ENCODE peak calls at places on chromosomes 2 and 18, in nine cellular contexts. B, W, P, C, Q, A, X, N and S are unnamed samples.

GRCh38 chr2:235676536-235676799 is 182.6 kb downstream of the AGAP1 start:
- DNase-seq in B (no peak), W (no peak), P (no peak), C (no peak), Q (no peak), A (no peak), X (no peak), N (no peak), S (no peak)

GRCh38 chr2:149552226-149552625 is 35.3 kb downstream of the MMADHC start:
- DNase-seq in B (no peak), W (no peak), P (no peak), C (no peak), Q (no peak), A (no peak), X (no peak), N (no peak), S (no peak)

GRCh38 chr2:9972621-9973445 is 21.3 kb downstream of the GRHL1 start:
- DNase-seq in B (peak), W (peak), P (peak), C (no peak), Q (no peak), A (no peak), X (no peak), N (no peak), S (peak)

GRCh38 chr2:204325468-204325867 is 219.8 kb upstream of the PARD3B start:
- DNase-seq in B (peak), W (peak), P (peak), C (peak), Q (no peak), A (peak), X (peak), N (peak), S (peak)

GRCh38 chr2:45771251-45771650 is 119.8 kb downstream of the PRKCE start:
- DNase-seq in B (no peak), W (no peak), P (no peak), C (peak), Q (no peak), A (no peak), X (no peak), N (peak), S (no peak)

GRCh38 chr2:43879261-43879660 is 40.5 kb downstream of the ABCG8 start:
- DNase-seq in B (no peak), W (no peak), P (no peak), C (no peak), Q (no peak), A (no peak), X (no peak), N (peak), S (no peak)

GRCh38 chr18:55283309-55283708 is 304.7 kb downstream of the TCF4 start:
- DNase-seq in B (no peak), W (no peak), P (no peak), C (no peak), Q (no peak), A (no peak), X (no peak), N (no peak), S (no peak)

GRCh38 chr2:165369131-165369935 is 100.2 kb upstream of the CSRNP3 start:
- DNase-seq in B (no peak), W (no peak), P (no peak), C (no peak), Q (no peak), A (no peak), X (no peak), N (no peak), S (no peak)

GRCh38 chr18:58761970-58762780 is 90.9 kb downstream of the MALT1 start:
- DNase-seq in B (no peak), W (no peak), P (no peak), C (no peak), Q (no peak), A (no peak), X (no peak), N (peak), S (no peak)

GRCh38 chr2:89000235-89000634 is 308.8 kb downstream of the RPIA start:
- DNase-seq in B (no peak), W (no peak), P (no peak), C (no peak), Q (no peak), A (no peak), X (no peak), N (no peak), S (no peak)

GRCh38 chr2:173568054-173568453 is 213.4 kb downstream of the CDCA7 start:
- DNase-seq in B (no peak), W (peak), P (no peak), C (peak), Q (no peak), A (no peak), X (peak), N (peak), S (peak)

GRCh38 chr2:27461118-27461517 is 18.9 kb downstream of the KRTCAP3 start:
- DNase-seq in B (no peak), W (no peak), P (no peak), C (no peak), Q (no peak), A (no peak), X (no peak), N (no peak), S (no peak)

GRCh38 chr2:128314348-128315121 is 4.1 kb downstream of the HS6ST1 start:
- DNase-seq in B (no peak), W (no peak), P (no peak), C (no peak), Q (no peak), A (no peak), X (no peak), N (peak), S (no peak)

GRCh38 chr2:209876211-209876610 is 104.6 kb downstream of the UNC80 start:
- DNase-seq in B (peak), W (peak), P (no peak), C (no peak), Q (no peak), A (no peak), X (no peak), N (no peak), S (no peak)

GRCh38 chr2:181394741-181395437 is 62.3 kb upstream of the ITGA4 start:
- DNase-seq in B (no peak), W (no peak), P (no peak), C (no peak), Q (no peak), A (no peak), X (no peak), N (no peak), S (no peak)

GRCh38 chr2:17599617-17600016 is 59.1 kb downstream of the VSNL1 start:
- DNase-seq in B (no peak), W (no peak), P (no peak), C (no peak), Q (no peak), A (no peak), X (peak), N (no peak), S (no peak)

GRCh38 chr2:27086722-27087446 is at the start of gene KHK:
- DNase-seq in B (peak), W (peak), P (no peak), C (peak), Q (no peak), A (no peak), X (no peak), N (peak), S (peak)

GRCh38 chr2:63249146-63249545 is 198.5 kb downstream of the OTX1 start:
- DNase-seq in B (no peak), W (no peak), P (no peak), C (no peak), Q (no peak), A (no peak), X (no peak), N (no peak), S (no peak)

GRCh38 chr2:105786231-105787230 is 41.8 kb downstream of the NCK2 start:
- DNase-seq in B (no peak), W (no peak), P (no peak), C (no peak), Q (no peak), A (no peak), X (no peak), N (no peak), S (no peak)

GRCh38 chr2:124796647-124797437 is 771.8 kb downstream of the CNTNAP5 start:
- DNase-seq in B (no peak), W (no peak), P (no peak), C (no peak), Q (no peak), A (no peak), X (no peak), N (no peak), S (peak)

GRCh38 chr2:241218131-241219029 is 29.9 kb downstream of the ANO7 start:
- DNase-seq in B (peak), W (peak), P (no peak), C (peak), Q (no peak), A (peak), X (no peak), N (no peak), S (peak)

GRCh38 chr2:64354857-64355680 is 98.9 kb upstream of the LGALSL start:
- DNase-seq in B (peak), W (peak), P (peak), C (no peak), Q (no peak), A (no peak), X (no peak), N (peak), S (peak)

GRCh38 chr2:104914509-104914908 is 60.6 kb downstream of the POU3F3 start:
- DNase-seq in B (no peak), W (no peak), P (no peak), C (no peak), Q (no peak), A (no peak), X (no peak), N (no peak), S (no peak)

GRCh38 chr18:40841063-40841462 is 1114.0 kb upstream of the PIK3C3 start:
- DNase-seq in B (no peak), W (no peak), P (no peak), C (no peak), Q (no peak), A (no peak), X (no peak), N (no peak), S (no peak)

GRCh38 chr18:59271606-59272220 is 1.5 kb downstream of the RAX start:
- DNase-seq in B (no peak), W (no peak), P (no peak), C (no peak), Q (no peak), A (no peak), X (no peak), N (no peak), S (no peak)

GRCh38 chr2:28547906-28548600 is 52.2 kb downstream of the PLB1 start:
- DNase-seq in B (no peak), W (no peak), P (no peak), C (no peak), Q (no peak), A (no peak), X (no peak), N (peak), S (no peak)

GRCh38 chr18:69947361-69948106 is at the start of gene CD226:
- DNase-seq in B (no peak), W (no peak), P (no peak), C (no peak), Q (no peak), A (no peak), X (no peak), N (no peak), S (no peak)

GRCh38 chr2:12037301-12037700 is 290.9 kb downstream of the LPIN1 start:
- DNase-seq in B (no peak), W (no peak), P (no peak), C (no peak), Q (no peak), A (no peak), X (no peak), N (no peak), S (no peak)

GRCh38 chr2:18169121-18169786 is 290.8 kb downstream of the KCNS3 start:
- DNase-seq in B (no peak), W (no peak), P (no peak), C (no peak), Q (no peak), A (no peak), X (no peak), N (no peak), S (no peak)

GRCh38 chr18:36499938-36500337 is 202.4 kb downstream of the FHOD3 start:
- DNase-seq in B (no peak), W (no peak), P (no peak), C (no peak), Q (no peak), A (no peak), X (no peak), N (no peak), S (no peak)